ENCODE peak calls at places on chromosomes 16 and 17, in four cellular contexts. F is heart left ventricle, M is left lung, H is SIG-M5. N is an unnamed sample.

GRCh38 chr16:3945751-3946603 is 65.5 kb upstream of the CREBBP start:
- DNase-seq in F (no peak), M (peak; percentile 75), H (no peak), N (peak; percentile 79)

GRCh38 chr17:26809033-26809432 is 484.9 kb upstream of the WSB1 start:
- DNase-seq in F (no peak), M (no peak), H (no peak), N (no peak)

GRCh38 chr17:11742891-11743290 is 144.6 kb downstream of the DNAH9 start:
- DNase-seq in F (no peak), M (no peak), H (no peak), N (no peak)

GRCh38 chr16:81315271-81316175 is 761 bp downstream of the GAN start:
- DNase-seq in F (peak; percentile 51), M (peak; percentile 65), H (no peak), N (peak; percentile 72)

GRCh38 chr16:52873997-52874500 is 178.6 kb downstream of the CHD9NB start:
- DNase-seq in F (no peak), M (no peak), H (no peak), N (no peak)

GRCh38 chr16:58028541-58029070 is 3.1 kb downstream of the MMP15 start:
- DNase-seq in F (no peak), M (no peak), H (no peak), N (no peak)

GRCh38 chr17:3667366-3668278 is 756 bp downstream of the TAX1BP3 start:
- DNase-seq in F (peak; percentile 93), M (peak; percentile 91), H (no peak), N (peak; percentile 97)

GRCh38 chr17:16363749-16364536 is 10.7 kb upstream of the CENPV start:
- DNase-seq in F (peak; percentile 56), M (peak; percentile 61), H (no peak), N (peak; percentile 89)

GRCh38 chr16:27786221-27786848 is 236.4 kb downstream of the KATNIP start:
- DNase-seq in F (no peak), M (no peak), H (no peak), N (peak; percentile 65)

GRCh38 chr17:77963441-77963840 is 4.9 kb downstream of the TNRC6C start:
- DNase-seq in F (peak; percentile 77), M (no peak), H (no peak), N (no peak)

GRCh38 chr17:36674278-36674650 is 72.9 kb downstream of the MRM1 start:
- DNase-seq in F (no peak), M (no peak), H (no peak), N (no peak)

GRCh38 chr16:84879569-84880487 is 60.0 kb downstream of the CRISPLD2 start:
- DNase-seq in F (no peak), M (no peak), H (no peak), N (peak; percentile 28)